ENCODE peak calls at places on chromosomes 1 and 21, in ten cellular contexts. One of them, this sample, is unnamed.

GRCh38 chr1:55321947-55322346 is 106.8 kb upstream of the USP24 start:
- DNase-seq in left ventricle myocardium superior: no peak
- DNase-seq in left cardiac atrium: no peak
- DNase-seq in SW480: no peak
- DNase-seq in naive thymus-derived CD4-positive, alpha-beta T cell: no peak
- DNase-seq in hypothalamus: no peak
- DNase-seq in right cardiac atrium: no peak
- DNase-seq in RPMI8226: no peak
- DNase-seq in CD4-positive, CD25-positive, alpha-beta regulatory T cell: no peak
- DNase-seq in nephron progenitor cell: no peak
- DNase-seq in this sample: no peak

GRCh38 chr1:210496063-210496462 is 167.4 kb downstream of the HHAT start:
- DNase-seq in left ventricle myocardium superior: peak
- DNase-seq in left cardiac atrium: peak
- DNase-seq in SW480: no peak
- DNase-seq in naive thymus-derived CD4-positive, alpha-beta T cell: no peak
- DNase-seq in hypothalamus: no peak
- DNase-seq in right cardiac atrium: peak
- DNase-seq in RPMI8226: no peak
- DNase-seq in CD4-positive, CD25-positive, alpha-beta regulatory T cell: no peak
- DNase-seq in nephron progenitor cell: no peak
- DNase-seq in this sample: no peak

GRCh38 chr1:15261155-15262002 is 14.4 kb downstream of the FHAD1 start:
- DNase-seq in left ventricle myocardium superior: peak
- DNase-seq in left cardiac atrium: peak
- DNase-seq in SW480: no peak
- DNase-seq in naive thymus-derived CD4-positive, alpha-beta T cell: no peak
- DNase-seq in hypothalamus: no peak
- DNase-seq in right cardiac atrium: peak
- DNase-seq in RPMI8226: no peak
- DNase-seq in CD4-positive, CD25-positive, alpha-beta regulatory T cell: no peak
- DNase-seq in nephron progenitor cell: no peak
- DNase-seq in this sample: peak

GRCh38 chr1:31798433-31799195 is 17.2 kb downstream of the SPOCD1 start:
- DNase-seq in left ventricle myocardium superior: no peak
- DNase-seq in left cardiac atrium: no peak
- DNase-seq in SW480: peak
- DNase-seq in naive thymus-derived CD4-positive, alpha-beta T cell: no peak
- DNase-seq in hypothalamus: no peak
- DNase-seq in right cardiac atrium: no peak
- DNase-seq in RPMI8226: no peak
- DNase-seq in CD4-positive, CD25-positive, alpha-beta regulatory T cell: no peak
- DNase-seq in nephron progenitor cell: no peak
- DNase-seq in this sample: no peak

GRCh38 chr1:79259390-79260336 is 253.1 kb upstream of the ADGRL4 start:
- DNase-seq in left ventricle myocardium superior: no peak
- DNase-seq in left cardiac atrium: no peak
- DNase-seq in SW480: peak
- DNase-seq in naive thymus-derived CD4-positive, alpha-beta T cell: no peak
- DNase-seq in hypothalamus: no peak
- DNase-seq in right cardiac atrium: no peak
- DNase-seq in RPMI8226: no peak
- DNase-seq in CD4-positive, CD25-positive, alpha-beta regulatory T cell: no peak
- DNase-seq in nephron progenitor cell: no peak
- DNase-seq in this sample: no peak

GRCh38 chr1:204258213-204259115 is 44.7 kb upstream of the GOLT1A start:
- DNase-seq in left ventricle myocardium superior: peak
- DNase-seq in left cardiac atrium: peak
- DNase-seq in SW480: peak
- DNase-seq in naive thymus-derived CD4-positive, alpha-beta T cell: no peak
- DNase-seq in hypothalamus: peak
- DNase-seq in right cardiac atrium: peak
- DNase-seq in RPMI8226: peak
- DNase-seq in CD4-positive, CD25-positive, alpha-beta regulatory T cell: no peak
- DNase-seq in nephron progenitor cell: peak
- DNase-seq in this sample: peak

GRCh38 chr21:17613242-17613676 is 558 bp upstream of the BTG3 start:
- DNase-seq in left ventricle myocardium superior: peak
- DNase-seq in left cardiac atrium: peak
- DNase-seq in SW480: no peak
- DNase-seq in naive thymus-derived CD4-positive, alpha-beta T cell: no peak
- DNase-seq in hypothalamus: peak
- DNase-seq in right cardiac atrium: peak
- DNase-seq in RPMI8226: peak
- DNase-seq in CD4-positive, CD25-positive, alpha-beta regulatory T cell: peak
- DNase-seq in nephron progenitor cell: no peak
- DNase-seq in this sample: peak

GRCh38 chr1:151920147-151920546 is 10.8 kb upstream of the THEM4 start:
- DNase-seq in left ventricle myocardium superior: no peak
- DNase-seq in left cardiac atrium: no peak
- DNase-seq in SW480: no peak
- DNase-seq in naive thymus-derived CD4-positive, alpha-beta T cell: no peak
- DNase-seq in hypothalamus: no peak
- DNase-seq in right cardiac atrium: no peak
- DNase-seq in RPMI8226: peak
- DNase-seq in CD4-positive, CD25-positive, alpha-beta regulatory T cell: no peak
- DNase-seq in nephron progenitor cell: no peak
- DNase-seq in this sample: no peak

GRCh38 chr1:224643653-224644052 is 27.5 kb downstream of the CNIH3 start:
- DNase-seq in left ventricle myocardium superior: no peak
- DNase-seq in left cardiac atrium: no peak
- DNase-seq in SW480: no peak
- DNase-seq in naive thymus-derived CD4-positive, alpha-beta T cell: no peak
- DNase-seq in hypothalamus: no peak
- DNase-seq in right cardiac atrium: no peak
- DNase-seq in RPMI8226: no peak
- DNase-seq in CD4-positive, CD25-positive, alpha-beta regulatory T cell: no peak
- DNase-seq in nephron progenitor cell: no peak
- DNase-seq in this sample: no peak

GRCh38 chr1:234997201-234998173 is 131.2 kb downstream of the TOMM20 start:
- DNase-seq in left ventricle myocardium superior: peak
- DNase-seq in left cardiac atrium: peak
- DNase-seq in SW480: peak
- DNase-seq in naive thymus-derived CD4-positive, alpha-beta T cell: no peak
- DNase-seq in hypothalamus: peak
- DNase-seq in right cardiac atrium: peak
- DNase-seq in RPMI8226: no peak
- DNase-seq in CD4-positive, CD25-positive, alpha-beta regulatory T cell: no peak
- DNase-seq in nephron progenitor cell: no peak
- DNase-seq in this sample: peak

GRCh38 chr1:83761977-83762376 is 237.0 kb downstream of the TTLL7 start:
- DNase-seq in left ventricle myocardium superior: no peak
- DNase-seq in left cardiac atrium: no peak
- DNase-seq in SW480: no peak
- DNase-seq in naive thymus-derived CD4-positive, alpha-beta T cell: no peak
- DNase-seq in hypothalamus: no peak
- DNase-seq in right cardiac atrium: no peak
- DNase-seq in RPMI8226: no peak
- DNase-seq in CD4-positive, CD25-positive, alpha-beta regulatory T cell: no peak
- DNase-seq in nephron progenitor cell: peak
- DNase-seq in this sample: no peak

GRCh38 chr1:205541161-205541886 is 36.9 kb downstream of the CDK18 start:
- DNase-seq in left ventricle myocardium superior: no peak
- DNase-seq in left cardiac atrium: no peak
- DNase-seq in SW480: no peak
- DNase-seq in naive thymus-derived CD4-positive, alpha-beta T cell: no peak
- DNase-seq in hypothalamus: no peak
- DNase-seq in right cardiac atrium: no peak
- DNase-seq in RPMI8226: no peak
- DNase-seq in CD4-positive, CD25-positive, alpha-beta regulatory T cell: no peak
- DNase-seq in nephron progenitor cell: no peak
- DNase-seq in this sample: no peak

GRCh38 chr1:244154882-244155531 is 103.9 kb downstream of the ZBTB18 start:
- DNase-seq in left ventricle myocardium superior: no peak
- DNase-seq in left cardiac atrium: no peak
- DNase-seq in SW480: peak
- DNase-seq in naive thymus-derived CD4-positive, alpha-beta T cell: no peak
- DNase-seq in hypothalamus: peak
- DNase-seq in right cardiac atrium: no peak
- DNase-seq in RPMI8226: peak
- DNase-seq in CD4-positive, CD25-positive, alpha-beta regulatory T cell: no peak
- DNase-seq in nephron progenitor cell: no peak
- DNase-seq in this sample: peak

GRCh38 chr1:206706298-206706791 is 21.6 kb downstream of the MAPKAPK2 start:
- DNase-seq in left ventricle myocardium superior: no peak
- DNase-seq in left cardiac atrium: peak
- DNase-seq in SW480: no peak
- DNase-seq in naive thymus-derived CD4-positive, alpha-beta T cell: no peak
- DNase-seq in hypothalamus: no peak
- DNase-seq in right cardiac atrium: peak
- DNase-seq in RPMI8226: no peak
- DNase-seq in CD4-positive, CD25-positive, alpha-beta regulatory T cell: no peak
- DNase-seq in nephron progenitor cell: no peak
- DNase-seq in this sample: no peak

GRCh38 chr1:227913446-227913968 is 34.2 kb downstream of the WNT9A start:
- DNase-seq in left ventricle myocardium superior: no peak
- DNase-seq in left cardiac atrium: no peak
- DNase-seq in SW480: no peak
- DNase-seq in naive thymus-derived CD4-positive, alpha-beta T cell: no peak
- DNase-seq in hypothalamus: no peak
- DNase-seq in right cardiac atrium: peak
- DNase-seq in RPMI8226: no peak
- DNase-seq in CD4-positive, CD25-positive, alpha-beta regulatory T cell: no peak
- DNase-seq in nephron progenitor cell: no peak
- DNase-seq in this sample: no peak

GRCh38 chr1:246417152-246417812 is 89.8 kb downstream of the SMYD3 start:
- DNase-seq in left ventricle myocardium superior: no peak
- DNase-seq in left cardiac atrium: no peak
- DNase-seq in SW480: no peak
- DNase-seq in naive thymus-derived CD4-positive, alpha-beta T cell: no peak
- DNase-seq in hypothalamus: no peak
- DNase-seq in right cardiac atrium: no peak
- DNase-seq in RPMI8226: no peak
- DNase-seq in CD4-positive, CD25-positive, alpha-beta regulatory T cell: no peak
- DNase-seq in nephron progenitor cell: no peak
- DNase-seq in this sample: no peak

GRCh38 chr1:161921990-161922389 is 101.7 kb downstream of the OLFML2B start:
- DNase-seq in left ventricle myocardium superior: no peak
- DNase-seq in left cardiac atrium: no peak
- DNase-seq in SW480: no peak
- DNase-seq in naive thymus-derived CD4-positive, alpha-beta T cell: no peak
- DNase-seq in hypothalamus: no peak
- DNase-seq in right cardiac atrium: no peak
- DNase-seq in RPMI8226: no peak
- DNase-seq in CD4-positive, CD25-positive, alpha-beta regulatory T cell: no peak
- DNase-seq in nephron progenitor cell: no peak
- DNase-seq in this sample: no peak